ENCODE peak calls at places on chromosomes 16 and 17, in ten cellular contexts. One of them, this sample, is unnamed.

GRCh38 chr17:52762147-52762793 is 603.8 kb upstream of the CA10 start:
- DNase-seq in stomach: no peak
- DNase-seq in uterus: no peak
- DNase-seq in hepatocyte: no peak
- DNase-seq in heart left ventricle: peak; percentile 42
- DNase-seq in tibial nerve: no peak
- DNase-seq in esophagus squamous epithelium: no peak
- DNase-seq in tibial artery: no peak
- DNase-seq in H9: peak; percentile 32
- DNase-seq in spleen: peak; percentile 27
- DNase-seq in this sample: no peak

GRCh38 chr17:41680426-41681040 is 8.2 kb upstream of the EIF1 start:
- DNase-seq in stomach: no peak
- DNase-seq in uterus: no peak
- DNase-seq in hepatocyte: no peak
- DNase-seq in heart left ventricle: no peak
- DNase-seq in tibial nerve: no peak
- DNase-seq in esophagus squamous epithelium: no peak
- DNase-seq in tibial artery: no peak
- DNase-seq in H9: no peak
- DNase-seq in spleen: no peak
- DNase-seq in this sample: no peak

GRCh38 chr17:77919276-77919675 is 39.2 kb upstream of the TNRC6C start:
- DNase-seq in stomach: no peak
- DNase-seq in uterus: no peak
- DNase-seq in hepatocyte: no peak
- DNase-seq in heart left ventricle: no peak
- DNase-seq in tibial nerve: no peak
- DNase-seq in esophagus squamous epithelium: no peak
- DNase-seq in tibial artery: no peak
- DNase-seq in H9: no peak
- DNase-seq in spleen: no peak
- DNase-seq in this sample: no peak

GRCh38 chr16:48491517-48491916 is 106.3 kb upstream of the SIAH1 start:
- DNase-seq in stomach: no peak
- DNase-seq in uterus: no peak
- DNase-seq in hepatocyte: no peak
- DNase-seq in heart left ventricle: no peak
- DNase-seq in tibial nerve: no peak
- DNase-seq in esophagus squamous epithelium: no peak
- DNase-seq in tibial artery: no peak
- DNase-seq in H9: no peak
- DNase-seq in spleen: no peak
- DNase-seq in this sample: no peak

GRCh38 chr17:80981062-80981902 is 10.4 kb upstream of the CHMP6 start:
- DNase-seq in stomach: no peak
- DNase-seq in uterus: no peak
- DNase-seq in hepatocyte: peak; percentile 58
- DNase-seq in heart left ventricle: no peak
- DNase-seq in tibial nerve: no peak
- DNase-seq in esophagus squamous epithelium: no peak
- DNase-seq in tibial artery: no peak
- DNase-seq in H9: peak; percentile 81
- DNase-seq in spleen: peak; percentile 82
- DNase-seq in this sample: no peak

GRCh38 chr16:25009822-25010221 is 5.3 kb downstream of the ARHGAP17 start:
- DNase-seq in stomach: no peak
- DNase-seq in uterus: no peak
- DNase-seq in hepatocyte: no peak
- DNase-seq in heart left ventricle: peak; percentile 55
- DNase-seq in tibial nerve: no peak
- DNase-seq in esophagus squamous epithelium: no peak
- DNase-seq in tibial artery: no peak
- DNase-seq in H9: no peak
- DNase-seq in spleen: no peak
- DNase-seq in this sample: no peak

GRCh38 chr17:77474292-77474988 is 333.7 kb downstream of the SEC14L1 start:
- DNase-seq in stomach: no peak
- DNase-seq in uterus: no peak
- DNase-seq in hepatocyte: no peak
- DNase-seq in heart left ventricle: no peak
- DNase-seq in tibial nerve: no peak
- DNase-seq in esophagus squamous epithelium: no peak
- DNase-seq in tibial artery: no peak
- DNase-seq in H9: no peak
- DNase-seq in spleen: no peak
- DNase-seq in this sample: no peak

GRCh38 chr16:31714899-31715504 is 158.6 kb upstream of the ZNF267 start:
- DNase-seq in stomach: no peak
- DNase-seq in uterus: no peak
- DNase-seq in hepatocyte: no peak
- DNase-seq in heart left ventricle: no peak
- DNase-seq in tibial nerve: no peak
- DNase-seq in esophagus squamous epithelium: no peak
- DNase-seq in tibial artery: no peak
- DNase-seq in H9: no peak
- DNase-seq in spleen: no peak
- DNase-seq in this sample: no peak

GRCh38 chr17:52751051-52751450 is 592.5 kb upstream of the CA10 start:
- DNase-seq in stomach: no peak
- DNase-seq in uterus: no peak
- DNase-seq in hepatocyte: no peak
- DNase-seq in heart left ventricle: no peak
- DNase-seq in tibial nerve: no peak
- DNase-seq in esophagus squamous epithelium: no peak
- DNase-seq in tibial artery: no peak
- DNase-seq in H9: peak; percentile 61
- DNase-seq in spleen: peak; percentile 59
- DNase-seq in this sample: no peak

GRCh38 chr16:57258910-57259475 is 13.9 kb downstream of the ARL2BP start:
- DNase-seq in stomach: peak; percentile 21
- DNase-seq in uterus: no peak
- DNase-seq in hepatocyte: no peak
- DNase-seq in heart left ventricle: no peak
- DNase-seq in tibial nerve: no peak
- DNase-seq in esophagus squamous epithelium: no peak
- DNase-seq in tibial artery: peak; percentile 35
- DNase-seq in H9: no peak
- DNase-seq in spleen: peak; percentile 29
- DNase-seq in this sample: no peak

DNA sequence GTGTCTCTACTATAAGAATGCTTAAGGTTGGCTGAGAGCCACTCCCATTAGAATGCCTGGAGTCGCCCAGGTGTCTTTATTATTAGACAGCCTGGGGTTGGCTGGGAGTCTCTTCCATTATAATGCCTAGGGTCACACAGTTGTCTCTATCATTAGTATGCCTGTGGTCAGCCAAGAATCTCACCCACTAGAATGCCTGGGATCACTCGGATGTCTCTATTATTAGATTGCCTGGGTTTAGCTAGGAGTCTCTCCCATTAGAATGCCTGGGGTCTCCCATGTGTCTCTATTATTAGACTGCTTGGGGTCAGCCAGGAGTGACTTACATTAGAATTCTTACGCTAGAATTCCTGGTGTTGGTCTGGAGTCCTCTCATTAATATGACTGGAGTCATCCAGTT is 2255.3 kb downstream of the TP53TG3F start:
- DNase-seq in stomach: no peak
- DNase-seq in uterus: no peak
- DNase-seq in hepatocyte: no peak
- DNase-seq in heart left ventricle: no peak
- DNase-seq in tibial nerve: no peak
- DNase-seq in esophagus squamous epithelium: no peak
- DNase-seq in tibial artery: no peak
- DNase-seq in H9: no peak
- DNase-seq in spleen: no peak
- DNase-seq in this sample: no peak
- H3K9me3 ChIP-seq in stomach: peaks cover 69% of the 10 kb centered on the region
- H3K9me3 ChIP-seq in uterus: no peaks in the 10 kb centered on the region
- H3K9me3 ChIP-seq in hepatocyte: no peaks in the 10 kb centered on the region
- H3K9me3 ChIP-seq in heart left ventricle: no peaks in the 10 kb centered on the region
- H3K9me3 ChIP-seq in tibial nerve: peaks cover 7% of the 10 kb centered on the region
- H3K9me3 ChIP-seq in esophagus squamous epithelium: no peaks in the 10 kb centered on the region
- H3K9me3 ChIP-seq in tibial artery: peaks cover 40% of the 10 kb centered on the region
- H3K9me3 ChIP-seq in H9: peaks cover 46% of the 10 kb centered on the region
- H3K9me3 ChIP-seq in spleen: peaks cover 91% of the 10 kb centered on the region
- H3K9me3 ChIP-seq in this sample: peaks cover 6% of the 10 kb centered on the region

DNA sequence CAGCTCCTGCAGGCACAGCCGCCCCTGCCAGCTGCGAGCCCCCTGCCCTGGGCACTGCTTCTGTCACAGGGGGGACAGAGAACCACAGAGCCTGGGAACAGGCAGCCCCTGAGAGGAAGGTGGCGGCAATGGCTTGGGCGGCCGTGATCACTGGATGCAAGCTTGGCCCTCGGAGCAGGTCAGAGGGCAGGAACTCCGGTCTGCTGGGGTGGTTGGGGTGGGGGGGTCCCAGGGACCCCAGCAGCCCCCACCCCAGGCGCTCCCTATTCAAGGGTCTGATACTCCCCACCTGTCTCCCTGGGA is 1.9 kb upstream of the CYBA start:
- DNase-seq in stomach: no peak
- DNase-seq in uterus: no peak
- DNase-seq in hepatocyte: no peak
- DNase-seq in heart left ventricle: no peak
- DNase-seq in tibial nerve: no peak
- DNase-seq in esophagus squamous epithelium: no peak
- DNase-seq in tibial artery: no peak
- DNase-seq in H9: no peak
- DNase-seq in spleen: peak; percentile 83
- DNase-seq in this sample: no peak
- TF ChIP-seq CTCF in stomach: no peak
- TF ChIP-seq CTCF in uterus: no peak
- TF ChIP-seq CTCF in hepatocyte: no peak
- TF ChIP-seq CTCF in heart left ventricle: no peak
- TF ChIP-seq CTCF in tibial nerve: no peak
- TF ChIP-seq CTCF in esophagus squamous epithelium: no peak
- TF ChIP-seq CTCF in tibial artery: no peak
- TF ChIP-seq CTCF in H9: no peak
- TF ChIP-seq CTCF in spleen: no peak
- TF ChIP-seq CTCF in this sample: no peak

GRCh38 chr17:45263477-45263860 is 1.6 kb upstream of the SPATA32 start:
- DNase-seq in stomach: no peak
- DNase-seq in uterus: no peak
- DNase-seq in hepatocyte: no peak
- DNase-seq in heart left ventricle: no peak
- DNase-seq in tibial nerve: no peak
- DNase-seq in esophagus squamous epithelium: no peak
- DNase-seq in tibial artery: no peak
- DNase-seq in H9: peak; percentile 28
- DNase-seq in spleen: no peak
- DNase-seq in this sample: no peak

GRCh38 chr17:45264988-45265387 is 3.1 kb upstream of the SPATA32 start:
- DNase-seq in stomach: no peak
- DNase-seq in uterus: no peak
- DNase-seq in hepatocyte: no peak
- DNase-seq in heart left ventricle: no peak
- DNase-seq in tibial nerve: no peak
- DNase-seq in esophagus squamous epithelium: no peak
- DNase-seq in tibial artery: no peak
- DNase-seq in H9: no peak
- DNase-seq in spleen: no peak
- DNase-seq in this sample: no peak

GRCh38 chr17:45261577-45262515 is at the start of gene SPATA32:
- DNase-seq in stomach: peak; percentile 73
- DNase-seq in uterus: no peak
- DNase-seq in hepatocyte: peak; percentile 70
- DNase-seq in heart left ventricle: peak; percentile 82
- DNase-seq in tibial nerve: no peak
- DNase-seq in esophagus squamous epithelium: no peak
- DNase-seq in tibial artery: peak; percentile 74
- DNase-seq in H9: peak; percentile 82
- DNase-seq in spleen: peak; percentile 95
- DNase-seq in this sample: no peak

GRCh38 chr17:45264430-45264829 is 2.5 kb upstream of the SPATA32 start:
- DNase-seq in stomach: no peak
- DNase-seq in uterus: no peak
- DNase-seq in hepatocyte: no peak
- DNase-seq in heart left ventricle: no peak
- DNase-seq in tibial nerve: no peak
- DNase-seq in esophagus squamous epithelium: no peak
- DNase-seq in tibial artery: no peak
- DNase-seq in H9: no peak
- DNase-seq in spleen: peak; percentile 72
- DNase-seq in this sample: no peak

GRCh38 chr17:45262516-45263476 is 902 bp upstream of the SPATA32 start:
- DNase-seq in stomach: no peak
- DNase-seq in uterus: no peak
- DNase-seq in hepatocyte: no peak
- DNase-seq in heart left ventricle: peak; percentile 57
- DNase-seq in tibial nerve: no peak
- DNase-seq in esophagus squamous epithelium: no peak
- DNase-seq in tibial artery: no peak
- DNase-seq in H9: peak; percentile 36
- DNase-seq in spleen: peak; percentile 68
- DNase-seq in this sample: no peak
- H3K27ac ChIP-seq in stomach: peak overlapping the region; percentile 64
- H3K27ac ChIP-seq in uterus: peak overlapping the region; percentile 9
- H3K27ac ChIP-seq in hepatocyte: no peak overlapping the region
- H3K27ac ChIP-seq in heart left ventricle: no peak overlapping the region
- H3K27ac ChIP-seq in tibial nerve: peak overlapping the region; percentile 78
- H3K27ac ChIP-seq in esophagus squamous epithelium: peak overlapping the region; percentile 38
- H3K27ac ChIP-seq in tibial artery: peak overlapping the region; percentile 41
- H3K27ac ChIP-seq in H9: no peak overlapping the region
- H3K27ac ChIP-seq in spleen: peak overlapping the region; percentile 82
- H3K27ac ChIP-seq in this sample: peak overlapping the region; percentile 49

GRCh38 chr16:22340945-22341344 is 33.5 kb downstream of the CDR2 start:
- DNase-seq in stomach: no peak
- DNase-seq in uterus: no peak
- DNase-seq in hepatocyte: no peak
- DNase-seq in heart left ventricle: no peak
- DNase-seq in tibial nerve: no peak
- DNase-seq in esophagus squamous epithelium: no peak
- DNase-seq in tibial artery: no peak
- DNase-seq in H9: no peak
- DNase-seq in spleen: no peak
- DNase-seq in this sample: no peak

GRCh38 chr16:22337045-22337444 is 37.4 kb downstream of the CDR2 start:
- DNase-seq in stomach: no peak
- DNase-seq in uterus: no peak
- DNase-seq in hepatocyte: no peak
- DNase-seq in heart left ventricle: no peak
- DNase-seq in tibial nerve: no peak
- DNase-seq in esophagus squamous epithelium: no peak
- DNase-seq in tibial artery: no peak
- DNase-seq in H9: no peak
- DNase-seq in spleen: no peak
- DNase-seq in this sample: no peak

GRCh38 chr16:22336581-22336980 is 37.8 kb downstream of the CDR2 start:
- DNase-seq in stomach: no peak
- DNase-seq in uterus: no peak
- DNase-seq in hepatocyte: no peak
- DNase-seq in heart left ventricle: no peak
- DNase-seq in tibial nerve: no peak
- DNase-seq in esophagus squamous epithelium: no peak
- DNase-seq in tibial artery: no peak
- DNase-seq in H9: no peak
- DNase-seq in spleen: no peak
- DNase-seq in this sample: no peak

GRCh38 chr16:22335668-22336246 is 38.5 kb downstream of the POLR3E start:
- DNase-seq in stomach: no peak
- DNase-seq in uterus: no peak
- DNase-seq in hepatocyte: no peak
- DNase-seq in heart left ventricle: no peak
- DNase-seq in tibial nerve: no peak
- DNase-seq in esophagus squamous epithelium: no peak
- DNase-seq in tibial artery: no peak
- DNase-seq in H9: no peak
- DNase-seq in spleen: no peak
- DNase-seq in this sample: no peak

GRCh38 chr16:22337849-22338248 is 36.6 kb downstream of the CDR2 start:
- DNase-seq in stomach: no peak
- DNase-seq in uterus: no peak
- DNase-seq in hepatocyte: no peak
- DNase-seq in heart left ventricle: no peak
- DNase-seq in tibial nerve: no peak
- DNase-seq in esophagus squamous epithelium: no peak
- DNase-seq in tibial artery: no peak
- DNase-seq in H9: no peak
- DNase-seq in spleen: no peak
- DNase-seq in this sample: no peak
- H3K9me3 ChIP-seq in stomach: peaks cover 21% of the 10 kb centered on the region
- H3K9me3 ChIP-seq in uterus: no peaks in the 10 kb centered on the region
- H3K9me3 ChIP-seq in hepatocyte: peaks cover 26% of the 10 kb centered on the region
- H3K9me3 ChIP-seq in heart left ventricle: no peaks in the 10 kb centered on the region
- H3K9me3 ChIP-seq in tibial nerve: peaks cover 19% of the 10 kb centered on the region
- H3K9me3 ChIP-seq in esophagus squamous epithelium: peaks cover 17% of the 10 kb centered on the region
- H3K9me3 ChIP-seq in tibial artery: peaks cover 3% of the 10 kb centered on the region
- H3K9me3 ChIP-seq in H9: no peaks in the 10 kb centered on the region
- H3K9me3 ChIP-seq in spleen: peaks cover 53% of the 10 kb centered on the region
- H3K9me3 ChIP-seq in this sample: no peaks in the 10 kb centered on the region

This sample was measured in vagina.